ENCODE peak calls at places on chromosome 19, in nine cellular contexts. U, L, Q, Z, H, N, K, A and G are unnamed samples.
A peak's percentile ranks its signal among the peaks of the same experiment; 100 is the strongest.

GRCh38 chr19:32173836-32174235 is 171.6 kb upstream of the ZNF507 start:
- DNase-seq in L (no peak), U (no peak), N (no peak), Z (no peak), A (no peak), K (no peak), Q (no peak), H (no peak), G (no peak)

GRCh38 chr19:32611161-32611560 is 30.2 kb downstream of the PDCD5 start:
- DNase-seq in A (no peak), H (no peak), Z (no peak), K (peak; percentile 97), N (no peak), Q (no peak), L (no peak), U (no peak), G (peak; percentile 55)

GRCh38 chr19:58569943-58570670 is 3.0 kb downstream of the MZF1 start:
- DNase-seq in U (no peak), N (no peak), L (peak; percentile 15), Q (no peak), K (no peak), Z (no peak), A (no peak), H (no peak), G (no peak)

GRCh38 chr19:11247391-11247790 is 8.0 kb downstream of the ANGPTL8 start:
- DNase-seq in K (peak; percentile 33), Q (no peak), L (peak; percentile 93), H (no peak), U (no peak), A (no peak), N (peak; percentile 95), Z (no peak), G (no peak)

GRCh38 chr19:22619932-22620331 is 14.2 kb upstream of the ZNF492 start:
- DNase-seq in U (no peak), A (no peak), N (no peak), K (no peak), Z (no peak), H (no peak), Q (no peak), L (no peak), G (no peak)

GRCh38 chr19:37007587-37008220 is 70.5 kb upstream of the ZNF420 start:
- DNase-seq in L (peak; percentile 74), K (peak; percentile 64), A (no peak), H (no peak), U (no peak), Q (no peak), Z (peak; percentile 43), N (peak; percentile 33), G (no peak)

GRCh38 chr19:42153606-42154405 is 21.6 kb upstream of the POU2F2 start:
- DNase-seq in L (no peak), Z (no peak), U (no peak), A (no peak), N (no peak), H (no peak), K (no peak), Q (no peak), G (no peak)

GRCh38 chr19:28521614-28522544 is 691.1 kb downstream of the UQCRFS1 start:
- DNase-seq in K (no peak), A (no peak), U (no peak), Q (no peak), Z (no peak), L (no peak), N (no peak), H (no peak), G (no peak)

GRCh38 chr19:28977826-28978225 is 235.1 kb downstream of the UQCRFS1 start:
- DNase-seq in N (no peak), U (no peak), K (no peak), Z (no peak), L (no peak), H (no peak), A (no peak), Q (no peak), G (no peak)

GRCh38 chr19:1261512-1261862 is 7.6 kb upstream of the CIRBP start:
- DNase-seq in K (no peak), U (no peak), A (no peak), H (no peak), Q (no peak), Z (no peak), L (no peak), N (no peak), G (no peak)

GRCh38 chr19:53511933-53512374 is 26.0 kb upstream of the ZNF331 start:
- DNase-seq in Q (no peak), K (peak; percentile 85), A (peak; percentile 68), N (peak; percentile 60), H (no peak), U (peak; percentile 74), Z (peak; percentile 61), L (peak; percentile 45), G (no peak)

GRCh38 chr19:49422407-49423277 is 599 bp downstream of the PTH2 start:
- DNase-seq in A (peak; percentile 57), K (peak; percentile 20), H (no peak), U (no peak), N (no peak), L (peak; percentile 39), Q (no peak), Z (no peak), G (no peak)

GRCh38 chr19:57305056-57305455 is 15.2 kb upstream of the ZNF543 start:
- DNase-seq in L (no peak), Q (no peak), H (no peak), N (no peak), K (peak; percentile 31), A (peak; percentile 85), Z (no peak), U (no peak), G (no peak)

GRCh38 chr19:57302727-57303401 is 17.4 kb upstream of the ZNF543 start:
- DNase-seq in A (no peak), L (no peak), Z (no peak), N (no peak), K (peak; percentile 69), U (no peak), Q (no peak), H (no peak), G (no peak)

GRCh38 chr19:57302020-57302465 is 18.2 kb upstream of the ZNF543 start:
- DNase-seq in U (peak; percentile 67), K (peak; percentile 98), H (peak; percentile 65), A (peak; percentile 99), Q (no peak), L (no peak), N (peak; percentile 98), Z (peak; percentile 98), G (peak; percentile 49)
- TF ChIP-seq CTCF in U (no peak), K (peak; percentile 29), H (no peak), A (peak; percentile 26), Q (no peak), L (no peak), N (no peak), Z (peak; percentile 18), G (no peak)

GRCh38 chr19:12667903-12668302 is 1.3 kb downstream of the WDR83 start:
- DNase-seq in L (no peak), Z (no peak), Q (no peak), U (no peak), H (no peak), N (no peak), A (no peak), K (no peak), G (no peak)
- H3K4me3 ChIP-seq in L (peak overlapping the region; percentile 96), Z (peak overlapping the region; percentile 95), Q (peak overlapping the region; percentile 84), U (no peak overlapping the region), H (no peak overlapping the region), N (no peak overlapping the region), A (peak overlapping the region; percentile 94), K (no peak overlapping the region), G (no peak overlapping the region)

DNA sequence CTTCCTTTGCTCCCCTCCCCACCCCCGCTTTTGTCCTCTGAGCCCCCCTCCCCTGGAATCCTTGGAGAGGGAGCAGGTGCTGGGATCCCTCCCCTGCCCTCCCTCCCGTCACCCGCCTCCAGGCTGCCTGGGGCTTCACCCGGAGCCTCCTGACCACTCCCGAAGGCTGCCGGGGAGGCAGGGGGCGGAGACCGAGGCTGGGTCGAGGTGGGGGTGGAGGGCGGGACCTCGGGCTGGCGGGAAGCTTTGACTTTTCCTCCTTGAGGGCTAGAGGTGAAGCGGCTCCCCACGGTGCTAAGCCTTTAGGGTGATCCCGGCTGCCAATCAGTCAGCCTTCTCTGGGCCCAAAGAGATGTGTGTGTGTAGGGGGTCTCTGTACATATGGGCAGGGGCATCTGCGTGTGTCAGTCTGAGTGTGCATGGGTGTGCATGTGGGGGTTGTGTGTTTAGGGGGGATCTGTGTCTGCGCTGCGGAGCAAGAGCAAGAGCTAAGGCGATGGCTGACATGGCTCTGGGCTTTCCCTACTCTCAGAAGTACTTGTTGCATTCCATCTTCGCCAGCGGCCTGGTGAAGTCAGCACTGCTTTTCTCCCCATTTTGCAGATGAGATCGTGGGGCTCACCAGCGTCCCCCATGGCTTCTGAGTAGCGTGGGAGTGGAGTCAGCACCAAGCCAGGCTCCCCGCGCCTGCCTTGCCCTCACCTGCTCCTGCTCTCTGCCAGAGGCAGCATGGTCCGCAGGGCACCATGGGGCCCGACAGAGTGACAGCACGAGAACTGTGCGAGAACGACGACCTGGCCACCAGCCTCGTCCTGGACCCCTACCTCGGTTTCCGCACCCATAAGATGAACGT is 1.7 kb downstream of the KMT5C start:
- DNase-seq in U (peak; percentile 80), K (peak; percentile 57), N (peak; percentile 71), L (peak; percentile 76), A (peak; percentile 55), H (no peak), Q (no peak), Z (peak; percentile 53), G (no peak)
- TF ChIP-seq CTCF in U (no peak), K (no peak), N (no peak), L (no peak), A (no peak), H (no peak), Q (no peak), Z (no peak), G (no peak)

GRCh38 chr19:51593138-51593890 is 22.2 kb downstream of the ZNF175 start:
- DNase-seq in Z (no peak), U (no peak), N (no peak), L (no peak), A (peak; percentile 14), Q (no peak), H (no peak), K (no peak), G (no peak)

GRCh38 chr19:51595776-51596175 is 24.7 kb downstream of the ZNF175 start:
- DNase-seq in K (no peak), Z (no peak), N (no peak), L (no peak), A (no peak), U (no peak), Q (no peak), H (no peak), G (no peak)

GRCh38 chr19:51594774-51595109 is 23.7 kb downstream of the ZNF175 start:
- DNase-seq in N (no peak), U (no peak), L (no peak), A (no peak), K (no peak), H (no peak), Q (no peak), Z (no peak), G (no peak)

GRCh38 chr19:51593969-51594773 is 23.1 kb downstream of the ZNF175 start:
- DNase-seq in H (peak; percentile 98), A (peak; percentile 98), L (peak; percentile 99), Q (peak; percentile 86), N (peak; percentile 98), Z (peak; percentile 97), K (peak; percentile 98), U (peak; percentile 99), G (peak; percentile 93)

DNA sequence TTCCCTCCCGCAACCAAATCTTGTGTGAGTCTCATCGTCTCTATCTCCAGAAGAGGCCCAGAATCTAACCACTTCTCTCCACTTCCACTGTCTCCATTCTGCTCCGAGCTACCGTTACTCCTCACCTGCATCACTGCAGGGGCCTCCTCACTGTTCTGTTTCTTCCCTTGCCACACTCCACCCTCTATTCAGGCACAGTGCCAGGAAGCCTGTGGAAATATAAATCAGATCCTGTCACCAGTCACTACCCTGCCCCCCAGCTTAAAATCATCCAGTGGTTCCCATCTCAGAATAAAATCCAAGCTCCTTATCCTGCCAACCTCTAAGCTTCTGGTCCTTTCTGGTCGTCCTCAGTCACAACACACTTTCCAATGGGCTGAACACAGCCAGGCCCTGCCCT is 24.1 kb downstream of the ZNF175 start:
- DNase-seq in L (no peak), Z (no peak), H (no peak), U (no peak), A (no peak), K (no peak), Q (no peak), N (no peak), G (no peak)
- H3K4me3 ChIP-seq in L (peak overlapping the region; percentile 75), Z (peak overlapping the region; percentile 83), H (no peak overlapping the region), U (no peak overlapping the region), A (peak overlapping the region; percentile 87), K (no peak overlapping the region), Q (no peak overlapping the region), N (no peak overlapping the region), G (no peak overlapping the region)